ENCODE peak calls at places on chromosomes 12 and 14, in five cellular contexts. W, N, Y, B and O are unnamed samples.
A peak's percentile ranks its signal among the peaks of the same experiment; 100 is the strongest.

GRCh38 chr12:79933580-79934264 is 1.2 kb downstream of the PPP1R12A start:
- DNase-seq in W (no peak), N (no peak), Y (no peak), B (peak; percentile 68), O (no peak)

GRCh38 chr12:105409881-105410471 is 79.5 kb downstream of the C12orf75 start:
- DNase-seq in W (no peak), N (no peak), Y (peak; percentile 34), B (peak; percentile 19), O (no peak)

GRCh38 chr14:55071051-55071450 is 19.6 kb downstream of the MAPK1IP1L start:
- DNase-seq in W (no peak), N (no peak), Y (no peak), B (no peak), O (no peak)

GRCh38 chr12:4763549-4763948 is 43.3 kb downstream of the GALNT8 start:
- DNase-seq in W (no peak), N (peak; percentile 86), Y (peak; percentile 13), B (no peak), O (peak; percentile 86)

GRCh38 chr14:73663548-73664212 is 18.9 kb downstream of the DNAL1 start:
- DNase-seq in W (no peak), N (no peak), Y (no peak), B (no peak), O (no peak)

GRCh38 chr14:74510211-74510931 is 16.8 kb downstream of the ISCA2 start:
- DNase-seq in W (peak; percentile 73), N (peak; percentile 54), Y (no peak), B (no peak), O (no peak)

GRCh38 chr12:120801146-120801545 is 75.5 kb downstream of the ACADS start:
- DNase-seq in W (no peak), N (no peak), Y (no peak), B (no peak), O (no peak)

GRCh38 chr12:132658149-132658905 is 28.8 kb downstream of the POLE start:
- DNase-seq in W (peak; percentile 13), N (no peak), Y (no peak), B (no peak), O (no peak)

GRCh38 chr12:56941299-56942017 is 7.2 kb upstream of the SDR9C7 start:
- DNase-seq in W (no peak), N (no peak), Y (no peak), B (peak; percentile 5), O (no peak)

GRCh38 chr14:64574370-64575115 is 24.8 kb downstream of the PPP1R36 start:
- DNase-seq in W (no peak), N (no peak), Y (no peak), B (no peak), O (no peak)

GRCh38 chr12:98084950-98085349 is 430.4 kb upstream of the TMPO start:
- DNase-seq in W (no peak), N (no peak), Y (no peak), B (no peak), O (no peak)

GRCh38 chr14:26960049-26960688 is 362.3 kb upstream of the NOVA1 start:
- DNase-seq in W (no peak), N (no peak), Y (no peak), B (no peak), O (no peak)

GRCh38 chr14:74571901-74572828 is 39.9 kb downstream of the LTBP2 start:
- DNase-seq in W (peak; percentile 74), N (no peak), Y (peak; percentile 21), B (no peak), O (no peak)

GRCh38 chr12:93924367-93924766 is 224.0 kb upstream of the PLXNC1 start:
- DNase-seq in W (no peak), N (no peak), Y (no peak), B (peak; percentile 65), O (no peak)

GRCh38 chr14:76761198-76761848 is at the start of gene VASH1:
- DNase-seq in W (peak; percentile 92), N (no peak), Y (peak; percentile 85), B (peak; percentile 80), O (no peak)

GRCh38 chr12:66059670-66060069 is 70.9 kb downstream of the LLPH start:
- DNase-seq in W (no peak), N (no peak), Y (no peak), B (no peak), O (no peak)